ENCODE peak calls at places on chromosomes 11 and 22, in five cellular contexts. J is sigmoid colon, T is body of pancreas, Q is adrenal gland, U is stomach. M is an unnamed sample.

GRCh38 chr11:66914505-66914904 is 43.7 kb downstream of the PC start:
- DNase-seq in T (no peak), Q (no peak), U (peak), J (no peak), M (no peak)

GRCh38 chr11:116210663-116211062 is 562.1 kb downstream of the BUD13 start:
- DNase-seq in Q (no peak), T (no peak), J (no peak), U (no peak), M (no peak)

GRCh38 chr11:80702264-80702663 is 1261.4 kb upstream of the TENM4 start:
- DNase-seq in J (no peak), U (no peak), Q (no peak), T (no peak), M (no peak)

GRCh38 chr11:8168485-8169257 is at the start of gene RIC3:
- DNase-seq in J (peak), U (peak), Q (peak), T (peak), M (no peak)

GRCh38 chr11:119624102-119624615 is 104.8 kb downstream of the NECTIN1 start:
- DNase-seq in Q (no peak), J (peak), T (no peak), U (no peak), M (peak)

GRCh38 chr22:36457688-36458450 is 23.6 kb downstream of the TXN2 start:
- DNase-seq in J (peak), U (no peak), T (no peak), Q (peak), M (no peak)

GRCh38 chr11:121389651-121390050 is 62.5 kb upstream of the SORL1 start:
- DNase-seq in J (no peak), T (no peak), U (no peak), Q (peak), M (no peak)

GRCh38 chr22:44664149-44664548 is 37.9 kb upstream of the PRR5 start:
- DNase-seq in J (peak), Q (peak), T (no peak), U (peak), M (no peak)

GRCh38 chr11:770642-771616 is 6.4 kb downstream of the GATD1 start:
- DNase-seq in Q (no peak), T (no peak), J (peak), U (no peak), M (no peak)

GRCh38 chr22:39661501-39661841 is 90.9 kb downstream of the CACNA1I start:
- DNase-seq in U (no peak), Q (no peak), T (no peak), J (no peak), M (no peak)

GRCh38 chr22:47259049-47259448 is 496.6 kb downstream of the TBC1D22A start:
- DNase-seq in Q (no peak), U (no peak), J (no peak), T (no peak), M (no peak)

GRCh38 chr11:7638710-7639642 is 34.3 kb downstream of the CYB5R2 start:
- DNase-seq in J (peak), Q (no peak), U (peak), T (no peak), M (no peak)

GRCh38 chr11:11738370-11738769 is 103.4 kb upstream of the USP47 start:
- DNase-seq in Q (no peak), J (no peak), T (no peak), U (no peak), M (no peak)

GRCh38 chr22:37164535-37164887 is 14.8 kb upstream of the IL2RB start:
- DNase-seq in J (no peak), U (no peak), Q (no peak), T (no peak), M (no peak)

GRCh38 chr11:117411736-117412135 is 84.1 kb downstream of the CEP164 start:
- DNase-seq in Q (no peak), T (no peak), U (no peak), J (peak), M (no peak)

GRCh38 chr11:131982154-131982553 is 611.7 kb downstream of the NTM start:
- DNase-seq in U (no peak), Q (no peak), J (no peak), T (no peak), M (no peak)

GRCh38 chr22:24427500-24428164 is at the start of gene ADORA2A:
- DNase-seq in Q (no peak), U (peak), J (no peak), T (no peak), M (no peak)

GRCh38 chr22:17842386-17842785 is 68.1 kb upstream of the BID start:
- DNase-seq in Q (peak), T (no peak), U (peak), J (peak), M (no peak)

GRCh38 chr11:111185259-111185658 is 60.3 kb upstream of the POU2AF2 start:
- DNase-seq in U (no peak), T (no peak), J (no peak), Q (no peak), M (no peak)

GRCh38 chr22:38417252-38418060 is 37.5 kb downstream of the KCNJ4 start:
- DNase-seq in Q (no peak), T (no peak), U (peak), J (peak), M (no peak)

GRCh38 chr22:20567993-20568417 is 60.6 kb downstream of the MED15 start:
- DNase-seq in J (no peak), Q (peak), U (no peak), T (no peak), M (no peak)

GRCh38 chr11:42536961-42537360 is 774.8 kb upstream of the API5 start:
- DNase-seq in T (no peak), U (no peak), Q (no peak), J (no peak), M (no peak)

GRCh38 chr11:82308979-82309378 is 424.7 kb downstream of the FAM181B start:
- DNase-seq in U (no peak), T (no peak), J (no peak), Q (peak), M (no peak)

GRCh38 chr11:86192858-86193257 is 51.7 kb upstream of the EED start:
- DNase-seq in U (no peak), Q (no peak), J (no peak), T (no peak), M (no peak)

GRCh38 chr11:75562836-75563484 is 907 bp downstream of the SERPINH1 start:
- DNase-seq in T (no peak), U (no peak), Q (peak), J (no peak), M (peak)

GRCh38 chr11:34206598-34207300 is 101.3 kb downstream of the NAT10 start:
- DNase-seq in U (no peak), J (no peak), Q (no peak), T (no peak), M (no peak)

GRCh38 chr11:108601150-108601549 is 7.6 kb upstream of the EXPH5 start:
- DNase-seq in U (no peak), J (no peak), Q (no peak), T (no peak), M (no peak)

GRCh38 chr11:67463680-67464410 is 5.2 kb downstream of the TMEM134 start:
- DNase-seq in T (peak), Q (peak), U (peak), J (peak), M (peak)

GRCh38 chr22:44914026-44914721 is 95.6 kb downstream of the PHF21B start:
- DNase-seq in J (peak), Q (no peak), U (no peak), T (no peak), M (no peak)

GRCh38 chr11:70549386-70549785 is 151.1 kb downstream of the CTTN start:
- DNase-seq in Q (no peak), U (no peak), T (no peak), J (no peak), M (no peak)
- TF ChIP-seq POLR2A in Q (no peak), U (no peak), T (no peak), J (no peak), M (no peak)

GRCh38 chr22:23180893-23181762 is 819 bp downstream of the BCR start:
- DNase-seq in J (no peak), U (no peak), Q (peak), T (peak), M (no peak)

GRCh38 chr22:23179381-23180294 is 671 bp upstream of the BCR start:
- DNase-seq in J (peak), Q (peak), T (peak), U (peak), M (no peak)

GRCh38 chr22:23181763-23182288 is 1.5 kb downstream of the BCR start:
- DNase-seq in Q (no peak), J (no peak), U (no peak), T (no peak), M (no peak)

GRCh38 chr22:23178512-23179254 is 1.6 kb upstream of the BCR start:
- DNase-seq in Q (peak), U (peak), J (peak), T (peak), M (peak)

DNA sequence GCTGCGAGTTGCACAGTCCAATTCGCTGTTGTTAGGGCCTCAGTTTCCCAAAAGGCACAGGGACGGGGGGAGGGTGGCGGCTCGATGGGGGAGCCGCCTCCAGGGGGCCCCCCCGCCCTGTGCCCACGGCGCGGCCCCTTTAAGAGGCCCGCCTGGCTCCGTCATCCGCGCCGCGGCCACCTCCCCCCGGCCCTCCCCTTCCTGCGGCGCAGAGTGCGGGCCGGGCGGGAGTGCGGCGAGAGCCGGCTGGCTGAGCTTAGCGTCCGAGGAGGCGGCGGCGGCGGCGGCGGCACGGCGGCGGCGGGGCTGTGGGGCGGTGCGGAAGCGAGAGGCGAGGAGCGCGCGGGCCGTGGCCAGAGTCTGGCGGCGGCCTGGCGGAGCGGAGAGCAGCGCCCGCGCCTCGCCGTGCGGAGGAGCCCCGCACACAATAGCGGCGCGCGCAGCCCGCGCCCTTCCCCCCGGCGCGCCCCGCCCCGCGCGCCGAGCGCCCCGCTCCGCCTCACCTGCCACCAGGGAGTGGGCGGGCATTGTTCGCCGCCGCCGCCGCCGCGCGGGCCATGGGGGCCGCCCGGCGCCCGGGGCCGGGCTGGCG is at the start of gene BCR:
- DNase-seq in U (peak), Q (peak), J (peak), T (peak), M (peak)
- TF ChIP-seq POLR2A in U (no peak), Q (no peak), J (no peak), T (no peak), M (no peak)

GRCh38 chr11:2132229-2132620 is 7.0 kb downstream of the IGF2 start:
- DNase-seq in J (no peak), T (no peak), U (no peak), Q (no peak), M (no peak)
- TF ChIP-seq POLR2A in J (no peak), T (no peak), U (no peak), Q (no peak), M (no peak)

GRCh38 chr11:2462986-2463765 is 18.4 kb downstream of the KCNQ1 start:
- DNase-seq in U (peak), Q (peak), T (peak), J (peak), M (peak)

GRCh38 chr11:2460540-2461252 is 15.9 kb downstream of the KCNQ1 start:
- DNase-seq in U (peak), Q (no peak), J (peak), T (no peak), M (no peak)

GRCh38 chr11:2462092-2462985 is 17.5 kb downstream of the KCNQ1 start:
- DNase-seq in Q (no peak), J (no peak), U (peak), T (no peak), M (no peak)

GRCh38 chr11:2459796-2460531 is 15.2 kb downstream of the KCNQ1 start:
- DNase-seq in T (peak), U (no peak), J (peak), Q (no peak), M (no peak)

GRCh38 chr11:2461253-2462091 is 16.7 kb downstream of the KCNQ1 start:
- DNase-seq in J (no peak), U (peak), T (peak), Q (peak), M (no peak)
- TF ChIP-seq POLR2A in J (no peak), U (no peak), T (peak), Q (peak), M (no peak)

DNA sequence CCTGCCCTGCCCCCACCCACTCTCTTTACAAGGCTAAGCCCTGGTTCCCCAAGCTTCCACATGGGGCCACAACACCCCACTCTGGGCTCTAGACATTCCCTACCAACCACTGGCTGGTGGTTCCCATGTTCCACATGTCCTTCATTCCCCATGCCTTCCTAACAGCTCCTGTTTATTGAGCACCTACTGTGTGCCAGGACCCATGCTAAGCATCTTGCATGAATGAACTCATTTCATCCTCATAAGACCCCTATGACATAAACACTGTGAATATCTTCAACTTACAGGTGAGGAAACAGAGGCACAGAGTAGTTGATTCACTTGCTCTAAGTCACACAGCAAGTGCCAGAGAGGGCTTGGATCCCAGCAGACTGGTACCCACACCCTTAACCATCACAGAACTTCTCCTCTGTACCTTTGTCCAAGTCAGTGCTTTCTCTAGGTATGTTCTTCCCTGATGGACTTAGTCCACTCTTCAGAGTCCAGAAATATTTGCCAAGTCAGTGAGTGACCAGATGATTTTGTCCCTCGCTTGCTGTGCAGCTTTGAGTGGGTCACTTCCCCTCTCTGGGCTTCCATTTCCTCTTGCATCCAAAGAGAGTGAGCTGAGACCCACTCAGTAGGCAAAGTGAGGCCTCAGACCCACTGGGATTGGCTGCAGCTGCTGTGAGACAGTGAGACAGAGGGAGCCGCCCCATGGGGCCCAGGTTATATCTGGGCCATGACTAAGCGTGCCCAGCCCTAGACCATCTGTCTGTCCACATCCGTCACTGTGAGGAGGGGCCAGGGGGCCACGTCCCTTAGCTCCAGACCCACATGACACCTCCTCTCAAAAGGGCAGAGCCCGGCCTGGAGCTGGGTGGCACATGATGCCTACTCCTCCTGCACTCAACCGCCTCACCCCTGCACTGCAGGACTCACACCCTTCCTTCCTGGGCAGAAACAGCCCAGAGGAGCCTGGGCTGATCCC is 132.4 kb downstream of the MN1 start:
- DNase-seq in T (no peak), Q (peak), U (no peak), J (no peak), M (peak)
- TF ChIP-seq POLR2A in T (no peak), Q (no peak), U (no peak), J (no peak), M (peak)

DNA sequence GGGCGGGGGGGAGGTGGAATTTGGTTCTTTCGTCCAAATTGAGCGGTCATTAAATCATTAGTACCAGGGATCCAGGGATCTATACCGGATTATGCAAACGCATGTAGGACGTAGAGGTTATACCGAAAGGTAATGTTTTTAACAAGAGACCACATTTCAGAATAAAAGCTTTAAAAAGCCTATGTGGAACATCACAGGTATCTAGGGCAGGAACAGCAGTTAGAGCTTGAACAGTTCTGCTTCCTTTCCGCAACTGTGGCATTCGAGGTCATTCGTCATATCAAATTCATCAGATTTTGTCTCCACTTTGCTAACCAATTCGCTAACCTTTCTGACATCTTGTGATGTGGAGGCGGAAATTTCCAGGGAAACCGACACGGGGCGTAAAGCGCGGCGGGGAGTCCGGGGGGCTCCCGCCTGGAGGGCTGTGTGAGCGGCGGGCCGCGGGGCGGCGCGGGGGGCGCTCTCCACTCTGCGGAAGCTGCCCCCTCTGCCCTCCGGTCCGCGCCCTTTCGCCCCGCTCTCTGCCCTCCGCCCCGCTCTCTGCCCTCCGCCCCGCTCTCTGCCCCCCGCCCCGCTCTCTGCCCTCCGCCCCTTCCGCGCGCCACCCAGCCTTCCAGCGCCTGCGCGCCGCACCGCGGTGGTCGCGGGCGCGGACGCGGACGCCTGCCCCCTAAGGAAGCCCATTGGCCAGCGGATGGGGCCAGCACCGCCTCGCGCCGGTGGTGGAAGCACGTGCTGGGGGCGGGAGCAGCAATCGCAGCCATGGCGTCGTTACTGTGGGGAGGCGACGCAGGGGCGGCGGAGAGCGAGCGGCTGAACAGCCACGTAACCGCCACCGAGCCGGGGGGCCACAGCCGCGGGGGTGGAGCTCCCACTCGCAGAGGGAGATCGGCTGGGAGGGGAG is at the start of gene DDX25:
- DNase-seq in J (no peak), T (no peak), Q (no peak), U (no peak), M (no peak)
- TF ChIP-seq POLR2A in J (no peak), T (no peak), Q (no peak), U (no peak), M (no peak)

DNA sequence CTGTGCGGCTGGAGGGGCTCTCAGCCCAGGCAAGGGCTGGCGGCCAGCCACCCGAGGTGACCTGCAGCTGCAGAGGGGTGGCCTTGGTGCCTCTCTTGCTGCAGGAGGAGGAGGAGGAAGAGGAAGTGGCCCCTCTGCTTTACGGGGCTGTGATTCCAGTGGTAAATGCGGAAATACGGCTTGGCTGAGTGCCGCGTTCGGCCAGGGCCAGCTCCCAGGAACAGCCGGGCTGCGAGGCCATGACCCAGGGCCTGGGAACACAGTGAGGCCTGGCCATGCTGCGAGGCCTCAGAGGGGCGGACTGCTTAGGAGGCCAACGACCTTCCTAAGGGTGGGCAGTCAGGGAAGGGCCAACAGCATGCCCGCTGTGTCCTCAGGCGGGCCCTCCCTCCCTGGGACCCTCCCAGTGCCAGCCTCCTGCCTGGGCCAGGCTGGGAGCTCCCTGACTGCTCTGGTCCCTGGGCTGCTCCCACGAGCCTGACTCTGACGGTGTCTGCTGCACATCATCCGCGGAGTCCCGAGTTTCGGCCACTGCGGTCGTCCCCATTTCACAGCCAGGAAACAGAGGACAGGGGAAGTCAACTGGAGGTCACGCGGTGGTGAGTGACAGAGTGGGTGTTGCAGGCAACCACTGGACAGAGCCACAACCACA is 20.8 kb upstream of the PPARA start:
- DNase-seq in Q (peak), U (no peak), T (peak), J (no peak), M (no peak)
- TF ChIP-seq POLR2A in Q (no peak), U (no peak), T (no peak), J (no peak), M (no peak)

M was measured in erythroblast.